ENCODE peak calls at places on chromosome 10, in five cellular contexts. Y, L, J, F and A are unnamed samples. For H3K4me1 and H3K36me3, the result is how much of the 10 kb centered on the place peaks cover.

GRCh38 chr10:34156781-34157425 is 658.2 kb downstream of the PARD3 start:
- DNase-seq in Y (peak), L (no peak), J (no peak), F (no peak), A (no peak)

GRCh38 chr10:99658622-99659030 is 683 bp upstream of the ENTPD7 start:
- DNase-seq in Y (peak), L (peak), J (peak), F (peak), A (peak)

GRCh38 chr10:61804414-61804813 is 97.1 kb upstream of the ARID5B start:
- DNase-seq in Y (peak), L (no peak), J (no peak), F (no peak), A (no peak)

GRCh38 chr10:70814126-70814525 is 1.6 kb upstream of the SGPL1 start:
- DNase-seq in Y (no peak), L (no peak), J (no peak), F (no peak), A (no peak)

GRCh38 chr10:125023269-125023668 is 81.3 kb downstream of the ZRANB1 start:
- DNase-seq in Y (no peak), L (no peak), J (peak), F (no peak), A (peak)

GRCh38 chr10:94205370-94205930 is 157.3 kb downstream of the NOC3L start:
- DNase-seq in Y (peak), L (no peak), J (no peak), F (no peak), A (no peak)

GRCh38 chr10:812787-813186 is 118.7 kb downstream of the LARP4B start:
- DNase-seq in Y (no peak), L (no peak), J (no peak), F (no peak), A (no peak)

GRCh38 chr10:73209705-73210104 is 37.4 kb downstream of the DNAJC9 start:
- DNase-seq in Y (peak), L (no peak), J (no peak), F (no peak), A (no peak)

GRCh38 chr10:92993671-92994304 is 66.8 kb upstream of the CYP26C1 start:
- DNase-seq in Y (no peak), L (no peak), J (no peak), F (no peak), A (no peak)

GRCh38 chr10:79406683-79407396 is 38.6 kb downstream of the ZCCHC24 start:
- DNase-seq in Y (no peak), L (no peak), J (peak), F (no peak), A (no peak)
- H3K4me1 ChIP-seq in Y (half or more), L (under half), J (under half), F (under half), A (half or more)

DNA sequence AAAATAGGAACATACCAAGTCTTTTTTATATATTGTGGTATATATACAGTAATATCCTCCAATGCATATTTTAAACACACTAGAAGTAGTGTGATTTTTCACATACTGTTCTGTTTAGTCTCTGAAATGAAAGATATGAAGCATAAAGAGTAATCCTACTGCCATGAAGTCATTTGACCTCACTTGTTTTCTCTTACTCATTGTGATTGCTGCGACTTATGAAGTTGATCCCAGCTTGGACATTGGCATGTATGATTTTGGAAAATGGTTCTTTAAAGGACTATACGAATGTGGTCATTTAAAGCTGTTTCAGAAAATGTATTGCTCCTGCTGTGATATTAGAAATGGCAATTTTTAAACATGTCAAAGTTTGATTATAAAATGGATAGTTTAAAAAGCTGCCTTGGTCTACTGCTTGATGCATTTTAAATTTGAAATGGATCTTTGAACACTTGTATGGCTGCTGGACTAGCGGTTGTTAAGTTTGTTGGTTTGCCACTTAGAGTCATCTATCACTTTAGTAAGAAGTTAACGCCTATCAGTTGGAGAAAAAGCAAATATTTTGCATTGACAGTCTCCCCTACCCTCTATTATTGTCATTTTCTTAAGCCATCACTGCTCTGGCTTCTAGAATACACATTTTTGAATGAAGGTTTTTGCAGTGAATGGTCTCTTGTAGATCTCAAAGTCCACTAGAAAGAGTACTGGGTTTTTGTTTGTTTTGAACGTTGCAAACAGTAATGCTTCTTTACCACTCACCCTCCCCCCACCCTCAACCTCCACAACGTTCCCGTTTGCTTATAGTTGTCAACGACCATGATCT is 881 bp upstream of the PCGF5 start:
- DNase-seq in Y (no peak), L (no peak), J (no peak), F (no peak), A (no peak)
- H3K27ac ChIP-seq in Y (no peak), L (peak), J (no peak), F (peak), A (peak)

DNA sequence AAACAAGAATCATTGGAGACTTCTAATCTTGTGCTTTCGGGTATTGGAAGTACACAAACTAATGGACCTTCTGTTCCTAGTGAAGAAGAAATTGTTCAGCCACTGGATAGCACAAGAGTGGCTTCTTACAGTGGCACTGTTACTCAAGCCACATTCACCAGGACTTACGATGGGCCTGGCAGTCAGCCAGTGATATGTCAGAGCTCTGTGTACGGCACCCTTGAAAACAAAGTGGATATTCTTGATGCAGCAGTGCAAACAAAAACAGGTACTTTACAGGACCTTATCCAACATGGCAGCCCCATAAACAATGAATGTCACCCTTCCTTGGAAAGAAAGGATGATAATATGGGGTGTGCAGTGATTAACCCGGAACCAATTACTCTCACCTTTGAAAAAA is 61.6 kb downstream of the TASOR2 start:
- DNase-seq in Y (no peak), L (no peak), J (no peak), F (no peak), A (no peak)
- H3K36me3 ChIP-seq in Y (under half), L (half or more), J (under half), F (half or more), A (half or more)

GRCh38 chr10:98613446-98613845 is 166.7 kb upstream of the HPS1 start:
- DNase-seq in Y (no peak), L (no peak), J (no peak), F (no peak), A (no peak)
- H3K4me1 ChIP-seq in Y (under half), L (under half), J (under half), F (under half), A (under half)

GRCh38 chr10:97179731-97180366 is 5.9 kb downstream of the SLIT1 start:
- DNase-seq in Y (peak), L (no peak), J (peak), F (no peak), A (no peak)

GRCh38 chr10:97180986-97181385 is 4.8 kb downstream of the SLIT1 start:
- DNase-seq in Y (no peak), L (no peak), J (peak), F (no peak), A (no peak)

GRCh38 chr10:97180367-97180763 is 5.4 kb downstream of the SLIT1 start:
- DNase-seq in Y (no peak), L (no peak), J (peak), F (no peak), A (no peak)

GRCh38 chr10:97178074-97178473 is 7.7 kb downstream of the SLIT1 start:
- DNase-seq in Y (no peak), L (no peak), J (no peak), F (no peak), A (no peak)

GRCh38 chr10:97179311-97179710 is 6.4 kb downstream of the SLIT1 start:
- DNase-seq in Y (no peak), L (no peak), J (peak), F (no peak), A (no peak)
- H3K27ac ChIP-seq in Y (no peak), L (no peak), J (no peak), F (no peak), A (no peak)

GRCh38 chr10:113151178-113151577 is 201.1 kb downstream of the TCF7L2 start:
- DNase-seq in Y (peak), L (no peak), J (no peak), F (no peak), A (no peak)
- H3K36me3 ChIP-seq in Y (half or more), L (half or more), J (under half), F (under half), A (under half)

GRCh38 chr10:130047336-130047735 is 63.3 kb downstream of the C10orf143 start:
- DNase-seq in Y (no peak), L (no peak), J (no peak), F (no peak), A (no peak)
- H3K4me1 ChIP-seq in Y (under half), L (under half), J (under half), F (under half), A (under half)

GRCh38 chr10:16856567-16856966 is 39.3 kb upstream of the RSU1 start:
- DNase-seq in Y (peak), L (no peak), J (no peak), F (no peak), A (no peak)
- H3K27ac ChIP-seq in Y (no peak), L (no peak), J (no peak), F (no peak), A (no peak)